ENCODE peak calls at places on chromosome 4, in seven cellular contexts. Y is K562, R is SK-N-SH, O is HCT116, H is GM12878, T is HepG2, Z is H1. V is an unnamed sample.

GRCh38 chr4:8913858-8914460 is 42.3 kb upstream of the HMX1 start:
- DNase-seq in Y (no peak), R (peak; percentile 23), O (no peak), H (no peak), T (no peak), Z (peak; percentile 36), V (no peak)

GRCh38 chr4:85522836-85523235 is 47.9 kb downstream of the ARHGAP24 start:
- DNase-seq in Y (no peak), R (no peak), O (no peak), H (no peak), T (no peak), Z (no peak), V (no peak)

GRCh38 chr4:77045490-77045889 is 30.3 kb downstream of the CCNI start:
- DNase-seq in Y (peak; percentile 12), R (no peak), O (no peak), H (no peak), T (no peak), Z (no peak), V (no peak)

GRCh38 chr4:124386648-124387047 is 325.9 kb downstream of the ANKRD50 start:
- DNase-seq in Y (no peak), R (no peak), O (no peak), H (no peak), T (no peak), Z (no peak), V (no peak)

GRCh38 chr4:38088321-38088720 is 128.1 kb downstream of the PTTG2 start:
- DNase-seq in Y (no peak), R (no peak), O (no peak), H (no peak), T (no peak), Z (no peak), V (no peak)

GRCh38 chr4:8035371-8035780 is 95.7 kb upstream of the AFAP1 start:
- DNase-seq in Y (no peak), R (no peak), O (no peak), H (no peak), T (no peak), Z (no peak), V (no peak)

GRCh38 chr4:3493720-3494492 is 30.8 kb downstream of the DOK7 start:
- DNase-seq in Y (no peak), R (no peak), O (no peak), H (no peak), T (no peak), Z (no peak), V (no peak)

GRCh38 chr4:83757121-83757621 is 221.3 kb downstream of the GPAT3 start:
- DNase-seq in Y (peak; percentile 29), R (no peak), O (no peak), H (no peak), T (no peak), Z (no peak), V (no peak)

GRCh38 chr4:102787096-102787867 is 26.5 kb upstream of the MANBA start:
- DNase-seq in Y (no peak), R (no peak), O (peak; percentile 19), H (no peak), T (no peak), Z (no peak), V (no peak)

GRCh38 chr4:17066972-17067371 is 168.5 kb upstream of the LDB2 start:
- DNase-seq in Y (no peak), R (no peak), O (no peak), H (no peak), T (no peak), Z (no peak), V (no peak)

GRCh38 chr4:40186665-40187014 is 10.2 kb upstream of the RHOH start:
- DNase-seq in Y (no peak), R (no peak), O (no peak), H (no peak), T (no peak), Z (no peak), V (no peak)

GRCh38 chr4:116546759-116547158 is 538.6 kb downstream of the TRAM1L1 start:
- DNase-seq in Y (no peak), R (no peak), O (no peak), H (no peak), T (no peak), Z (no peak), V (no peak)

GRCh38 chr4:116547632-116548031 is 537.7 kb downstream of the TRAM1L1 start:
- DNase-seq in Y (no peak), R (no peak), O (no peak), H (no peak), T (no peak), Z (no peak), V (no peak)

GRCh38 chr4:116539744-116540143 is 545.6 kb downstream of the TRAM1L1 start:
- DNase-seq in Y (no peak), R (no peak), O (no peak), H (no peak), T (no peak), Z (no peak), V (no peak)

DNA sequence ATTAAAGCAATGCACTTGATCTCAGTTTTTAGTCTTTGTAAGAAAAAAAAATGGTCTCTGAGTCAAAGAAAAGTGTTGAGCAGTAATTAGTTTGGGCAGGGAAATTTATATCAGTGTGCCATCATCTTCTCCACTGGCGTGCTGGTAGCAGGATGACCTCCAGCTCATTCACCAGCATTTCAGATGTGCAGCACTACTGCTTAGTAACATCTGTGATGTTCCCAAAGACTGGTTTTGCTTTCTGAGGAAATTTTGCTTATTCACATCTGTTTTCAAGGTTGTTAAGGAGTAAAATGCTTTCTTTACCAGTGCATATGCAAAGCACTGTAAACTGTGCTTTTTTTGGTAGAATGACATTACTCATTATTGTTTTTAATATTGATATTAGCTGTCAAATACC is 540.4 kb downstream of the TRAM1L1 start:
- DNase-seq in Y (no peak), R (no peak), O (no peak), H (no peak), T (no peak), Z (no peak), V (no peak)
- H3K4me3 ChIP-seq in Y (no peak overlapping the region), R (no peak overlapping the region), O (no peak overlapping the region), H (no peak overlapping the region), T (no peak overlapping the region), Z (no peak overlapping the region), V (no peak overlapping the region)

GRCh38 chr4:153789741-153790651 is 1.1 kb upstream of the SFRP2 start:
- DNase-seq in Y (no peak), R (peak; percentile 38), O (no peak), H (no peak), T (no peak), Z (peak; percentile 85), V (no peak)

GRCh38 chr4:153792893-153793227 is 4.0 kb upstream of the SFRP2 start:
- DNase-seq in Y (no peak), R (no peak), O (no peak), H (no peak), T (no peak), Z (no peak), V (no peak)

GRCh38 chr4:153792007-153792892 is 3.4 kb upstream of the SFRP2 start:
- DNase-seq in Y (peak; percentile 40), R (peak; percentile 82), O (no peak), H (no peak), T (no peak), Z (peak; percentile 97), V (no peak)

GRCh38 chr4:153790962-153791551 is 2.2 kb upstream of the SFRP2 start:
- DNase-seq in Y (no peak), R (peak; percentile 78), O (no peak), H (no peak), T (no peak), Z (peak; percentile 88), V (no peak)

GRCh38 chr4:153794001-153794400 is 5.1 kb upstream of the SFRP2 start:
- DNase-seq in Y (no peak), R (no peak), O (no peak), H (no peak), T (no peak), Z (no peak), V (no peak)
- TF ChIP-seq SIN3A in Y (no peak), R (no peak), O (no peak), H (no peak), T (no peak), Z (no peak), V (no peak)

GRCh38 chr4:138857399-138857798 is 158.2 kb upstream of the NOCT start:
- DNase-seq in Y (no peak), R (no peak), O (no peak), H (no peak), T (no peak), Z (no peak), V (no peak)

DNA sequence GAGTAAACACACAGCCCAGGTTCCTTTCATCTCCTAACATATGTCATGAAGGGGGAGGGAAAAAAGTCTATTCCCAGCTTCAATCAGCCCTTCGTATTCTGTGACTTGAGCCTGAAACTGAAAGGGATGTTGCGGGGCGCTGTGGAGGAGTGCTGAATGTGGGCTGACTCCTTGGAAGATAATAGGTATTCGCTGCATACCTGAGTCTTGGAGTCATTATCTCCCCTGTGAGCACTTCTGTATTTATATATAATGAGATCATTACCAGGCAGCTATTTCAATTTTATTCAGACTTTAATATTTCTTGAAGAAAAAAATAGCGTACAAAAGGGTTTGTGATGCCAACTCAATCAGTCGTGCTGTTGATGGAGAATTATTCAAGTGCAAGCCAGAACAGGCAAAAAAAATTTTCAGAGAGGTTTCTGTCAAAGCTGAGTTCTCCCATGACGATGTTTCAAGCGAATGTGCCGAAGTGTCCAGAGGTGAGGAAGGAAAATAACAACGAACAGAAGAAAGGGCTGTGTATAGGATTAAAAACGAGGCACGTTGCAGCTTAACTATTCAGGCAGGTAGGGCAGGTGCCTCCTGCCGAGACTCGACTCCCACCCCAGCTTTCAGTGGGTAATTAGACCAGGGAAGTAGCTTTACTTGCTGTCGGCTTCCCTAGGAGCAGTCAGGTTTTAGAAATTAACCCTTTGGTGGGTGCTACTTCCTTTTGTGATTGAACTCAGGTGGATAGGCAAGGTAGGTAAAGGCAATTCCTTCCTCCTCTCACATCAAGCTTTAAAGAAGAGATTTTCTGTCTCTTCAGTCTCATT is 163.7 kb upstream of the NOCT start:
- DNase-seq in Y (no peak), R (no peak), O (no peak), H (no peak), T (no peak), Z (no peak), V (no peak)
- H3K4me3 ChIP-seq in Y (no peak overlapping the region), R (no peak overlapping the region), O (no peak overlapping the region), H (no peak overlapping the region), T (no peak overlapping the region), Z (peak overlapping the region; percentile 11), V (no peak overlapping the region)

GRCh38 chr4:73729534-73730165 is 10.7 kb upstream of the CXCL8 start:
- DNase-seq in Y (peak; percentile 57), R (peak; percentile 28), O (peak; percentile 54), H (no peak), T (peak; percentile 47), Z (no peak), V (peak; percentile 38)

GRCh38 chr4:73728091-73728741 is 12.2 kb upstream of the CXCL8 start:
- DNase-seq in Y (no peak), R (no peak), O (no peak), H (no peak), T (no peak), Z (no peak), V (no peak)

GRCh38 chr4:73730854-73731253 is 9.5 kb upstream of the CXCL8 start:
- DNase-seq in Y (no peak), R (no peak), O (no peak), H (no peak), T (no peak), Z (no peak), V (no peak)

GRCh38 chr4:73731968-73732610 is 8.3 kb upstream of the CXCL8 start:
- DNase-seq in Y (no peak), R (no peak), O (no peak), H (no peak), T (no peak), Z (no peak), V (no peak)

DNA sequence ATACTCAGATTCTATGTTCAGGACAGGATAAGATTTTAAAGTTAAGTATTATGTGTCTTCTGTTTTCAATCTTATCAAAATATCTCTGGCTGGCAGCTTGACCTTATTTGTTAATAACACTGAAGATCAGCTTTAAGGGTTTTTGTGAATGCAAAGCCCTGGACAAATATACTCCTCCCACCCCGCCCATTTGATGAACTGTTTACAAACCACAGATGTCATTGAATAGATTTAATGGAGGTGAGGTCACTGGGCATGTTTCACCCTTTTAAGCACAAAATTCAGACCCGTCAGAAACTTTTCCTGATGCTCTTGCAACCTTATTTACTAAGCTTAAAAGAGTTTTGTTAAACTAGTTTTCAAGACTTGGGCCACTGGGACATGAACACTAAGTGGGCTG is 10.1 kb upstream of the CXCL8 start:
- DNase-seq in Y (no peak), R (no peak), O (no peak), H (no peak), T (no peak), Z (no peak), V (no peak)
- TF ChIP-seq SIN3A in Y (no peak), R (no peak), O (no peak), H (no peak), T (no peak), Z (no peak), V (no peak)